ENCODE peak calls at places on chromosome 17, in ten cellular contexts. B, V, A, S, D, O, K, I, Q and P are unnamed samples.
A peak's percentile ranks its signal among the peaks of the same experiment; 100 is the strongest.

GRCh38 chr17:1783834-1784611 is 22.2 kb downstream of the SERPINF1 start:
- DNase-seq in B (no peak), Q (no peak), A (peak; percentile 62), S (peak; percentile 77), D (peak; percentile 96), I (peak; percentile 67), V (peak; percentile 73), O (peak; percentile 67), K (peak; percentile 68), P (no peak)

GRCh38 chr17:61385091-61385868 is 14.4 kb upstream of the TBX2 start:
- DNase-seq in V (no peak), Q (no peak), A (no peak), O (no peak), B (peak; percentile 38), I (peak; percentile 25), K (no peak), D (no peak), S (no peak), P (no peak)

GRCh38 chr17:37710344-37710886 is 34.4 kb downstream of the HNF1B start:
- DNase-seq in D (no peak), Q (peak; percentile 58), V (peak; percentile 99), A (peak; percentile 19), O (peak; percentile 100), B (no peak), K (peak; percentile 87), S (peak; percentile 96), I (peak; percentile 73), P (peak; percentile 25)

GRCh38 chr17:63549289-63549945 is 860 bp upstream of the DCAF7 start:
- DNase-seq in K (no peak), I (peak; percentile 40), B (no peak), Q (no peak), V (no peak), S (peak; percentile 2), D (no peak), A (no peak), O (no peak), P (no peak)

GRCh38 chr17:10162034-10162433 is 36.4 kb downstream of the GAS7 start:
- DNase-seq in Q (no peak), I (no peak), V (peak; percentile 68), A (no peak), O (no peak), B (no peak), D (no peak), K (no peak), S (no peak), P (no peak)

GRCh38 chr17:73710095-73710592 is 65.9 kb upstream of the SDK2 start:
- DNase-seq in B (peak; percentile 71), K (peak; percentile 70), I (no peak), V (peak; percentile 97), D (no peak), O (peak; percentile 53), S (peak; percentile 81), Q (peak; percentile 39), A (peak; percentile 92), P (peak; percentile 60)

GRCh38 chr17:8038954-8039610 is at the start of gene ALOX15B:
- DNase-seq in V (peak; percentile 86), S (peak; percentile 48), B (no peak), O (no peak), Q (no peak), K (no peak), D (peak; percentile 65), A (no peak), I (no peak), P (no peak)

GRCh38 chr17:78717431-78717980 is 64.6 kb downstream of the CYTH1 start:
- DNase-seq in S (peak; percentile 29), O (peak; percentile 33), D (no peak), Q (no peak), I (no peak), A (peak; percentile 81), V (peak; percentile 42), B (no peak), K (peak; percentile 64), P (peak; percentile 52)

GRCh38 chr17:76704799-76705198 is 6.0 kb downstream of the MXRA7 start:
- DNase-seq in D (no peak), K (no peak), S (no peak), O (no peak), A (no peak), V (peak; percentile 37), B (no peak), Q (no peak), I (no peak), P (no peak)

GRCh38 chr17:76709077-76709950 is 1.5 kb downstream of the MXRA7 start:
- DNase-seq in K (peak; percentile 29), B (no peak), A (peak; percentile 99), O (peak; percentile 71), D (peak; percentile 98), I (peak; percentile 52), V (peak; percentile 92), Q (no peak), S (peak; percentile 84), P (no peak)

GRCh38 chr17:76706817-76707216 is 3.9 kb downstream of the MXRA7 start:
- DNase-seq in O (no peak), S (no peak), I (no peak), B (no peak), D (no peak), A (no peak), K (no peak), Q (no peak), V (no peak), P (no peak)

GRCh38 chr17:76710863-76711611 is at the start of gene MXRA7:
- DNase-seq in O (peak; percentile 81), I (peak; percentile 76), A (peak; percentile 90), V (peak; percentile 94), S (peak; percentile 89), Q (no peak), B (peak; percentile 78), D (peak; percentile 91), K (peak; percentile 49), P (peak; percentile 60)

DNA sequence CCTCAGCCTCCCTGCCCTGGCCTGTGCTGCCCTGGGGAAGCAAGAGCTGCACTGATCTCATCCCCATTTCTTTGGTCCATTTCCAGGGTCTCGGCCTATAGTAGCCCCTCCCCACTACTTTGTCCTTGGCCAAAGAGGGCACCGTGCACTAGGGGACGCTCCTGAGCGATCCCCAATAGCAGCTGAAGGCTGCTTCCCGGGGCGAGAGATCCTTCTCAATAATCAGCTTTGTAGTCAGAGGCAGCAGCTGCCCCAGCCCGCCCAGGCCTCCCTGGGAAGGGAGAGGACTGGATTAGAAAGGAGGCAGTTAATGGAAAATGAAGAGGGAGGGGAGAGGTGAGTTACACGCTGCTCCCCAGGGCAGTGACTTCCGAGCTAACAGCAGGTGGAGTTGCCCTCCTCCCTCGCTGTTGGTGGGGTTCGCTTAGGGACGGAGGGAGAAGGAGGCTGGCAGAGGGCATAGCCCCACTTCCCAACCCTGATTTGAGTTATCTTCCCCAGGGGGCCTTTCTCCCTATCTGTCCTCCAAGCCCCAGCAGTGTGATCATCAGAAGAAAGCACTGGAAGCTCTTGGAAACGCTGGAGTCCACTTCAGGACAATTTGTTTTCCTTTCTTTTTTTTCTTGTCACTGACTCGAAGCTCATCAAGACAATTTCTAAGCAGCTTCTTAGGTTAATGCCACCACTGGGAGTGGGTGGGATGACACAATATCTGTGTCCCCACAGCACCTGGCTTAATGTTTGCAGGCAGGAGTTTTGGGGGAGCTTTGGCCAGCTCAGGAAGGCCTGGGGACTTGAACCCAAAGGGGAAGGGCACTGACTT is 2.6 kb downstream of the MXRA7 start:
- DNase-seq in O (no peak), D (no peak), I (no peak), A (peak; percentile 98), V (peak; percentile 97), B (no peak), K (no peak), Q (peak; percentile 54), S (no peak), P (no peak)
- H3K27ac ChIP-seq in O (peak overlapping the region; percentile 80), D (peak overlapping the region; percentile 98), I (no peak overlapping the region), A (peak overlapping the region; percentile 92), V (peak overlapping the region; percentile 77), B (no peak overlapping the region), K (no peak overlapping the region), Q (no peak overlapping the region), S (peak overlapping the region; percentile 95), P (no peak overlapping the region)

DNA sequence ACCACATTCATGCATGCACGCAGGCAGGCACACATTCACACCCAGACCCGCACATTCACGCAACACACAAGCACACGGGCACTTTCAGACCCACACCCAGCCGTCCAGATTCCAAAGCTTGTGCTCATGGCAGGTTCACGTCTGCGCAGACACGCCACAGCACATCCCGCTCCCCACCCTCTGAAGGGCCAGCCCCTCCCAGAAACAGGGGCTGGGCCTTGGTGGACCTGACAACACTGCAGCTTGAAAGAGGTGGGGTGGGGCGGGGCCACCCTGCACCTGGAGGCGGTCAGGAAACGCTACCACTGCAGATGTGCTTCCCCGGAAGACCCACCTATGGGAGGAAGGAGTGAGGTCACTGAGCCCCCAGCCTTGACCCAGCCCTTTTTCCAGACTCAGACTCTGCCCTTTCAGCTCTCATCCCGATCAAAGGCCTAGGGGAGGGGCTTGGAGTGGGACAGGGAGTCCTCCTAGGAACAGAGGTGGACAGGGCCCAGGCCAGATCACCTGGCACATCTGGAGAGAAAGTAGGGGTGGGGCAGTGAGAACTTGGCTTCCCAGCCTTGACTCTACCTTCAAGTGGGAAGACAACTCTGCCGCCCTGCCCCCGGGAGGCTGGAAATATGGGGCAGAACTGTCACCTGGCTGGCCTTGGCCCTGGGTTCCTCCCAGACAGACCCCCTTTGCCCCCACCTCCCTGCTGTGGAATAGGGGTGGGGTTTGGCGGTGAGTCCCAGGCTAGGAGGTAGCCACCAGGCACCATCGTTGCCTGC is 11.0 kb downstream of the P3H4 start:
- DNase-seq in A (no peak), I (no peak), D (no peak), O (no peak), S (peak; percentile 96), Q (peak; percentile 92), V (peak; percentile 98), B (no peak), K (peak; percentile 88), P (peak; percentile 70)
- H3K4me1 ChIP-seq in A (peaks cover 13% of the 10 kb centered on the region), I (no peaks in the 10 kb centered on the region), D (peaks cover 10% of the 10 kb centered on the region), O (peaks cover 10% of the 10 kb centered on the region), S (peaks cover 17% of the 10 kb centered on the region), Q (peaks cover 10% of the 10 kb centered on the region), V (peaks cover 6% of the 10 kb centered on the region), B (no peaks in the 10 kb centered on the region), K (peaks cover 30% of the 10 kb centered on the region), P (peaks cover 28% of the 10 kb centered on the region)

GRCh38 chr17:16346721-16347271 is 6.5 kb downstream of the CENPV start:
- DNase-seq in S (no peak), O (no peak), V (no peak), I (no peak), D (peak; percentile 20), Q (no peak), B (no peak), K (no peak), A (no peak), P (no peak)

GRCh38 chr17:16348586-16348985 is 4.7 kb downstream of the CENPV start:
- DNase-seq in V (no peak), B (no peak), K (no peak), D (peak; percentile 33), O (no peak), I (no peak), S (no peak), A (no peak), Q (no peak), P (no peak)

GRCh38 chr17:16351831-16352230 is 1.4 kb downstream of the CENPV start:
- DNase-seq in B (no peak), O (no peak), Q (no peak), K (no peak), I (no peak), V (no peak), S (no peak), A (no peak), D (no peak), P (no peak)

GRCh38 chr17:16352303-16352837 is 899 bp downstream of the CENPV start:
- DNase-seq in O (peak; percentile 45), D (peak; percentile 63), A (peak; percentile 88), Q (no peak), I (peak; percentile 76), K (peak; percentile 62), V (peak; percentile 85), B (no peak), S (peak; percentile 66), P (peak; percentile 51)

GRCh38 chr17:16349461-16349860 is 3.8 kb downstream of the CENPV start:
- DNase-seq in B (no peak), Q (no peak), S (no peak), D (peak; percentile 43), V (no peak), A (no peak), O (no peak), K (no peak), I (no peak), P (peak; percentile 52)
- H3K4me3 ChIP-seq in B (no peak overlapping the region), Q (no peak overlapping the region), S (no peak overlapping the region), D (no peak overlapping the region), V (no peak overlapping the region), A (no peak overlapping the region), O (no peak overlapping the region), K (no peak overlapping the region), I (no peak overlapping the region), P (no peak overlapping the region)

GRCh38 chr17:29608986-29609385 is 13.7 kb downstream of the CORO6 start:
- DNase-seq in A (peak; percentile 45), Q (no peak), S (no peak), B (no peak), O (no peak), V (peak; percentile 40), D (no peak), K (no peak), I (peak; percentile 39), P (no peak)

GRCh38 chr17:29607557-29608195 is 14.7 kb downstream of the ANKRD13B start:
- DNase-seq in Q (no peak), S (no peak), B (no peak), I (peak; percentile 43), O (no peak), A (no peak), V (peak; percentile 44), K (no peak), D (peak; percentile 64), P (no peak)

GRCh38 chr17:29597361-29598172 is 4.6 kb downstream of the ANKRD13B start:
- DNase-seq in K (no peak), B (no peak), O (no peak), D (peak; percentile 60), Q (no peak), V (peak; percentile 63), S (no peak), A (no peak), I (no peak), P (no peak)

DNA sequence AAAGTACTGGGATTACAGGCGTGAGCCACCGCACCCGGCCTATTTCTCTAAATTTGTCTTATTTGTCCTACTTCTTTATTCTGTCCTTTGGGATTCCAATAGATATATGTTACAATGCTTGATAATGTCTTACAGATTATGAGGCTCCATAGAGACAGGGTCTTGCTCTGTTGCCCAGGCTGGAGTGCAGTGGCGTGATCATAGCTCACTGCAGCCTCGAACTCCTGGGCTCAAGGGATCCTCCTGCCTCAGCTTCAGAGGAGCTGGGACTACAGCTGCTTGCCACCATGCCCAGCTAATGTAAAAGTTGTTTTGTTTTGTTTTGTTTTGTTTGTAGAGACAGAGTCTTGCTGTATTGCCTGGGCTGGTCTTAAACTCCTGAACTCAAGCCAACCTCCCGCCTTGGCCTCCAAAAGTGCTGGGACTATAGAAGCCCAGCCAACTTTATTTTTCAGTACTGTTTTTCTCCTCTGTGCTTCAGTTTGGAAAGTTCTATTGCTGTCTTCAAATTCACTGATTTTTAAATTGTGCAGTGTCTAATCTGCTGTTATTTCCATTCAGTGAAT is 10.3 kb downstream of the ANKRD13B start:
- DNase-seq in B (no peak), I (peak; percentile 7), O (no peak), D (no peak), S (no peak), K (no peak), V (no peak), A (no peak), Q (no peak), P (no peak)
- H3K27ac ChIP-seq in B (no peak overlapping the region), I (no peak overlapping the region), O (no peak overlapping the region), D (no peak overlapping the region), S (no peak overlapping the region), K (no peak overlapping the region), V (no peak overlapping the region), A (no peak overlapping the region), Q (no peak overlapping the region), P (no peak overlapping the region)